ENCODE peak calls at places on chromosomes 5 and 9, in five cellular contexts. N is AG09319; W is T-cell; B is stimulated activated CD4-positive, alpha-beta T cell treated with anti-CD3 and anti-CD28 coated beads, Interleukin-15, amount 100 ng/mL, for 1 hour; F is OCI-LY7. T is an unnamed sample.

GRCh38 chr5:143241892-143242291 is 161.6 kb downstream of the NR3C1 start:
- DNase-seq in W (no peak), F (no peak), B (no peak), N (no peak), T (no peak)

GRCh38 chr9:135925496-135926133 is 18.3 kb upstream of the CAMSAP1 start:
- DNase-seq in B (peak), F (no peak), W (no peak), N (no peak), T (no peak)

GRCh38 chr5:72767289-72768010 is 49.0 kb upstream of the TNPO1 start:
- DNase-seq in B (no peak), W (no peak), N (no peak), F (no peak), T (no peak)

GRCh38 chr5:135488727-135489465 is 36.7 kb upstream of the TIFAB start:
- DNase-seq in W (no peak), F (no peak), N (peak), B (no peak), T (no peak)

GRCh38 chr5:50969207-50970145 is 303.0 kb downstream of the PARP8 start:
- DNase-seq in W (no peak), N (no peak), B (no peak), F (no peak), T (no peak)

GRCh38 chr5:139641116-139642080 is 6.8 kb upstream of the CXXC5 start:
- DNase-seq in B (no peak), N (no peak), W (no peak), F (no peak), T (no peak)

GRCh38 chr5:170159101-170159698 is 53.5 kb downstream of the FOXI1 start:
- DNase-seq in B (no peak), F (no peak), N (no peak), W (no peak), T (no peak)

GRCh38 chr5:178130576-178131445 is at the start of gene RMND5B:
- DNase-seq in N (peak), F (peak), B (peak), W (peak), T (peak)

GRCh38 chr9:84439253-84439652 is 98.7 kb upstream of the SLC28A3 start:
- DNase-seq in F (no peak), B (no peak), N (no peak), W (no peak), T (no peak)

GRCh38 chr9:21591221-21592062 is 109.3 kb upstream of the IFNE start:
- DNase-seq in N (peak), B (peak), F (no peak), W (no peak), T (no peak)

GRCh38 chr9:136170291-136170901 is 34.5 kb downstream of the LHX3 start:
- DNase-seq in W (no peak), F (peak), B (peak), N (no peak), T (no peak)

GRCh38 chr5:37825334-37825915 is 14.4 kb downstream of the GDNF start:
- DNase-seq in N (no peak), B (no peak), F (no peak), W (no peak), T (no peak)

GRCh38 chr5:23991406-23991805 is 484.0 kb downstream of the PRDM9 start:
- DNase-seq in B (no peak), W (no peak), F (no peak), N (no peak), T (no peak)

GRCh38 chr5:72160299-72160698 is 53.0 kb downstream of the MAP1B start:
- DNase-seq in N (peak), W (no peak), F (no peak), B (no peak), T (no peak)

T was measured in stimulated activated CD8-positive, alpha-beta memory T cell treated with anti-CD3 and anti-CD28 coated beads, Interleukin-2, amount 100 ng/mL, for 1 hour.